ENCODE peak calls at places on chromosome 5, in seven cellular contexts. T, S, B, Q, M, F and H are unnamed samples.

GRCh38 chr5:55918097-55919035 is 67.2 kb downstream of the IL31RA start:
- DNase-seq in T (no peak), S (no peak), B (no peak), Q (no peak), M (no peak), F (peak), H (no peak)

GRCh38 chr5:127290019-127290945 is at the start of gene MEGF10:
- DNase-seq in T (no peak), S (peak), B (no peak), Q (peak), M (no peak), F (no peak), H (no peak)

GRCh38 chr5:172504736-172505402 is 50.5 kb upstream of the SH3PXD2B start:
- DNase-seq in T (no peak), S (no peak), B (no peak), Q (no peak), M (no peak), F (peak), H (no peak)

GRCh38 chr5:151682751-151683331 is 3.9 kb downstream of the SPARC start:
- DNase-seq in T (no peak), S (no peak), B (no peak), Q (peak), M (no peak), F (no peak), H (no peak)

GRCh38 chr5:152938630-152939029 is 533.6 kb upstream of the NMUR2 start:
- DNase-seq in T (no peak), S (no peak), B (no peak), Q (no peak), M (no peak), F (no peak), H (no peak)

GRCh38 chr5:167415779-167416761 is 875.4 kb upstream of the WWC1 start:
- DNase-seq in T (no peak), S (no peak), B (no peak), Q (no peak), M (no peak), F (no peak), H (no peak)

GRCh38 chr5:72673623-72674022 is 142.8 kb upstream of the TNPO1 start:
- DNase-seq in T (no peak), S (no peak), B (no peak), Q (no peak), M (no peak), F (no peak), H (no peak)

GRCh38 chr5:174918655-174919054 is 194.3 kb downstream of the MSX2 start:
- DNase-seq in T (no peak), S (no peak), B (no peak), Q (no peak), M (no peak), F (no peak), H (no peak)

GRCh38 chr5:134100283-134101011 is 14.0 kb upstream of the TCF7 start:
- DNase-seq in T (no peak), S (no peak), B (peak), Q (peak), M (peak), F (peak), H (peak)